ENCODE peak calls at places on chromosomes 11 and 22, in six cellular contexts. E is nephron progenitor cell, Y is GM20000, Z is choroid plexus epithelial cell, H is neural crest cell, P is lower lobe of right lung. X is an unnamed sample.

GRCh38 chr11:502288-503178 is 4.5 kb downstream of the RNH1 start:
- DNase-seq in E (no peak), Y (peak), Z (no peak), H (no peak), P (no peak), X (no peak)

GRCh38 chr22:22884010-22884887 is 3.4 kb upstream of the IGLL5 start:
- DNase-seq in E (peak), Y (peak), Z (peak), H (peak), P (no peak), X (no peak)

GRCh38 chr22:42621505-42622002 is 6.9 kb upstream of the POLDIP3 start:
- DNase-seq in E (peak), Y (peak), Z (peak), H (peak), P (peak), X (peak)

GRCh38 chr11:14793546-14793945 is 98.5 kb downstream of the CYP2R1 start:
- DNase-seq in E (no peak), Y (no peak), Z (no peak), H (no peak), P (no peak), X (no peak)

GRCh38 chr11:103091441-103091809 is 535 bp downstream of the DCUN1D5 start:
- DNase-seq in E (peak), Y (peak), Z (peak), H (peak), P (peak), X (peak)

GRCh38 chr22:50548046-50548912 is 2.6 kb downstream of the KLHDC7B start:
- DNase-seq in E (no peak), Y (peak), Z (no peak), H (no peak), P (peak), X (no peak)

GRCh38 chr11:126393143-126393542 is 37.7 kb downstream of the ST3GAL4 start:
- DNase-seq in E (no peak), Y (no peak), Z (no peak), H (no peak), P (no peak), X (no peak)

GRCh38 chr11:10488581-10489443 is 33.7 kb downstream of the AMPD3 start:
- DNase-seq in E (no peak), Y (peak), Z (no peak), H (no peak), P (no peak), X (no peak)

GRCh38 chr11:6475936-6476335 is 2.2 kb upstream of the TRIM3 start:
- DNase-seq in E (no peak), Y (no peak), Z (no peak), H (no peak), P (no peak), X (no peak)

GRCh38 chr22:47066616-47066905 is 304.1 kb downstream of the TBC1D22A start:
- DNase-seq in E (no peak), Y (no peak), Z (no peak), H (no peak), P (no peak), X (no peak)

GRCh38 chr11:45053736-45054446 is 92.5 kb upstream of the PRDM11 start:
- DNase-seq in E (no peak), Y (no peak), Z (no peak), H (no peak), P (no peak), X (no peak)

GRCh38 chr11:10899542-10899830 is 41.6 kb upstream of the ZBED5 start:
- DNase-seq in E (no peak), Y (no peak), Z (no peak), H (no peak), P (peak), X (peak)

GRCh38 chr11:119284344-119285157 is 32.4 kb downstream of the MCAM start:
- DNase-seq in E (no peak), Y (peak), Z (peak), H (no peak), P (no peak), X (no peak)

GRCh38 chr11:57644748-57645715 is 4.7 kb downstream of the YPEL4 start:
- DNase-seq in E (peak), Y (peak), Z (peak), H (peak), P (peak), X (peak)

GRCh38 chr22:44096736-44097135 is 72.6 kb downstream of the PARVB start:
- DNase-seq in E (no peak), Y (no peak), Z (no peak), H (no peak), P (no peak), X (no peak)
- TF ChIP-seq CTCF in E (no peak), Y (no peak), Z (no peak), H (no peak), P (no peak), X (no peak)

DNA sequence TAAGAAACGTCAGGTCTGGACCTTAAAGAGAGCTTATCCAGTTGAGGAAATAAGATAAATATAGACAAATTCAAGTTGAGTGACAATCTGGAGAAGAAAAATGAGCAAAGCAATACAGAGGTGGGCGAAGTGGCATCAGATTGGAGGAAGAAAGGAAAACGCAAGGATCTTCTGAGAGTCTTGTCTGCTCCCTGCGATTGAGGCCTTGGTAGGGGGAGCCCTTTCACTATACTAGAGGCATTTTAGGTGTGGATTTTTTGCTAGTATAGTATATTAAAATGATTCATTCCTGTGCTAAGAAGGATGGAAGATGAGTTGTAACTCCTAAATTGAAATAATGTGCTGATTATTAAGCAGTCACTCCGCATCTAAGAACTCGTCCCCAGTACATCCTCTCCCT is 8.1 kb downstream of the NUP50 start:
- DNase-seq in E (no peak), Y (no peak), Z (no peak), H (no peak), P (no peak), X (no peak)
- TF ChIP-seq CTCF in E (no peak), Y (no peak), Z (peak), H (no peak), P (no peak), X (no peak)

GRCh38 chr11:122102426-122102825 is 13.6 kb downstream of the BLID start:
- DNase-seq in E (no peak), Y (no peak), Z (no peak), H (no peak), P (no peak), X (no peak)
- TF ChIP-seq CTCF in E (no peak), Y (no peak), Z (no peak), H (no peak), P (no peak), X (no peak)

GRCh38 chr22:36225333-36225922 is 13.9 kb downstream of the APOL2 start:
- DNase-seq in E (no peak), Y (no peak), Z (no peak), H (no peak), P (no peak), X (no peak)
- TF ChIP-seq CTCF in E (no peak), Y (no peak), Z (no peak), H (no peak), P (no peak), X (no peak)

GRCh38 chr11:116219171-116219635 is 553.6 kb downstream of the BUD13 start:
- DNase-seq in E (no peak), Y (no peak), Z (no peak), H (no peak), P (no peak), X (no peak)

GRCh38 chr11:116217441-116217840 is 555.3 kb downstream of the BUD13 start:
- DNase-seq in E (no peak), Y (no peak), Z (no peak), H (no peak), P (no peak), X (no peak)

GRCh38 chr11:116221351-116221750 is 551.4 kb downstream of the BUD13 start:
- DNase-seq in E (no peak), Y (no peak), Z (no peak), H (no peak), P (no peak), X (no peak)

GRCh38 chr11:116215471-116216113 is 557.2 kb downstream of the BUD13 start:
- DNase-seq in E (no peak), Y (no peak), Z (no peak), H (no peak), P (no peak), X (no peak)

GRCh38 chr11:116217006-116217405 is 555.8 kb downstream of the BUD13 start:
- DNase-seq in E (no peak), Y (peak), Z (peak), H (no peak), P (peak), X (no peak)
- TF ChIP-seq CTCF in E (no peak), Y (peak), Z (peak), H (no peak), P (peak), X (no peak)

GRCh38 chr11:104873252-104873651 is 25.0 kb downstream of the CASP12 start:
- DNase-seq in E (no peak), Y (no peak), Z (no peak), H (no peak), P (no peak), X (no peak)
- TF ChIP-seq CTCF in E (no peak), Y (no peak), Z (no peak), H (no peak), P (no peak), X (no peak)

X was measured in mesothelial cell of epicardium.